ENCODE peak calls at places on chromosomes 3 and 15, in eight cellular contexts. U is astrocyte, Q is neuronal stem cell, K is HCT116, N is colonic mucosa, Y is HepG2, I is IMR-90, R is mammary epithelial cell. L is an unnamed sample.

GRCh38 chr3:88235102-88235501 is 85.3 kb downstream of the C3orf38 start:
- DNase-seq in I (no peak), R (peak; percentile 19), Y (no peak), U (peak; percentile 63), N (no peak), Q (no peak), K (no peak), L (no peak)

GRCh38 chr3:5082658-5083030 is 39.4 kb upstream of the ARL8B start:
- DNase-seq in R (no peak), K (no peak), I (no peak), Q (no peak), N (no peak), Y (no peak), U (no peak), L (no peak)

GRCh38 chr15:92118162-92118935 is 264.8 kb downstream of the SLCO3A1 start:
- DNase-seq in Y (no peak), K (no peak), I (peak; percentile 39), R (peak; percentile 32), Q (no peak), U (peak; percentile 45), N (no peak), L (peak; percentile 51)

GRCh38 chr15:80969316-80969715 is 20.3 kb downstream of the MESD start:
- DNase-seq in K (no peak), Q (no peak), Y (no peak), I (no peak), N (no peak), R (no peak), U (no peak), L (no peak)

GRCh38 chr3:151268267-151269235 is 9.8 kb downstream of the P2RY14 start:
- DNase-seq in K (no peak), I (peak; percentile 28), U (no peak), Q (no peak), N (no peak), Y (no peak), R (no peak), L (no peak)

GRCh38 chr15:48800811-48801460 is 9.9 kb downstream of the CEP152 start:
- DNase-seq in K (no peak), R (peak; percentile 7), N (no peak), Q (no peak), I (peak; percentile 43), U (no peak), Y (peak; percentile 26), L (no peak)

GRCh38 chr3:130111185-130111864 is 29.7 kb downstream of the ALG1L2 start:
- DNase-seq in I (peak; percentile 97), Y (peak; percentile 93), R (peak; percentile 98), K (peak; percentile 93), Q (peak; percentile 97), U (peak; percentile 90), N (peak; percentile 100), L (peak; percentile 100)

GRCh38 chr15:65795663-65796201 is 3.6 kb upstream of the DENND4A start:
- DNase-seq in K (no peak), R (no peak), N (no peak), U (no peak), I (no peak), Y (no peak), Q (no peak), L (no peak)

GRCh38 chr15:68209735-68210408 is 4.7 kb upstream of the CALML4 start:
- DNase-seq in U (no peak), R (no peak), N (no peak), K (no peak), I (no peak), Y (no peak), Q (no peak), L (peak; percentile 71)

GRCh38 chr3:107845355-107846281 is 245.2 kb downstream of the CD47 start:
- DNase-seq in U (no peak), Q (no peak), K (no peak), N (no peak), Y (no peak), R (peak; percentile 9), I (peak; percentile 21), L (no peak)

GRCh38 chr3:120013481-120013880 is 80.8 kb downstream of the GSK3B start:
- DNase-seq in Q (no peak), I (peak; percentile 19), R (no peak), N (no peak), K (no peak), U (peak; percentile 51), Y (no peak), L (no peak)

GRCh38 chr15:94266000-94266399 is 34.6 kb downstream of the MCTP2 start:
- DNase-seq in Q (no peak), I (peak; percentile 11), N (no peak), R (no peak), K (no peak), Y (peak; percentile 10), U (no peak), L (no peak)

GRCh38 chr3:160485931-160486330 is 36.3 kb upstream of the TRIM59 start:
- DNase-seq in R (no peak), Q (no peak), I (no peak), Y (no peak), K (no peak), N (no peak), U (no peak), L (peak; percentile 44)

GRCh38 chr3:152365766-152366593 is 97.3 kb downstream of the MBNL1 start:
- DNase-seq in U (peak; percentile 59), N (no peak), K (no peak), I (peak; percentile 59), Q (no peak), R (peak; percentile 51), Y (no peak), L (no peak)

GRCh38 chr3:190531406-190531805 is 17.5 kb downstream of the IL1RAP start:
- DNase-seq in Q (no peak), R (peak; percentile 73), N (no peak), Y (no peak), U (peak; percentile 34), I (peak; percentile 32), K (no peak), L (no peak)

GRCh38 chr15:67947254-67948039 is 106.7 kb upstream of the PIAS1 start:
- DNase-seq in I (no peak), K (no peak), Q (no peak), R (no peak), U (no peak), Y (peak; percentile 37), N (no peak), L (no peak)

GRCh38 chr3:195410546-195410945 is 32.3 kb downstream of the ACAP2 start:
- DNase-seq in Y (no peak), Q (no peak), R (no peak), K (no peak), U (no peak), N (no peak), I (no peak), L (no peak)

GRCh38 chr3:64489361-64490044 is 198.3 kb downstream of the ADAMTS9 start:
- DNase-seq in R (peak; percentile 2), U (peak; percentile 3), I (no peak), N (peak; percentile 65), Y (no peak), K (no peak), Q (peak; percentile 73), L (no peak)

GRCh38 chr3:113231391-113231790 is 20.0 kb downstream of the BOC start:
- DNase-seq in I (peak; percentile 85), K (no peak), Y (no peak), Q (no peak), R (peak; percentile 83), N (no peak), U (peak; percentile 91), L (no peak)

GRCh38 chr15:84659904-84660781 is 2.1 kb upstream of the NMB start:
- DNase-seq in N (no peak), U (no peak), K (no peak), Q (no peak), R (no peak), I (no peak), Y (no peak), L (no peak)

GRCh38 chr3:190017575-190018288 is 103.0 kb downstream of the P3H2 start:
- DNase-seq in I (peak; percentile 84), Q (no peak), U (peak; percentile 71), R (peak; percentile 70), K (peak; percentile 31), N (peak; percentile 48), Y (no peak), L (no peak)

GRCh38 chr3:43063114-43063513 is 42.8 kb downstream of the POMGNT2 start:
- DNase-seq in R (no peak), K (no peak), U (no peak), Q (no peak), Y (no peak), N (no peak), I (no peak), L (no peak)

GRCh38 chr15:101127503-101128076 is 124.3 kb downstream of the CHSY1 start:
- DNase-seq in K (peak; percentile 15), U (peak; percentile 98), R (peak; percentile 37), I (peak; percentile 98), N (peak; percentile 68), Y (peak; percentile 24), Q (no peak), L (peak; percentile 84)

DNA sequence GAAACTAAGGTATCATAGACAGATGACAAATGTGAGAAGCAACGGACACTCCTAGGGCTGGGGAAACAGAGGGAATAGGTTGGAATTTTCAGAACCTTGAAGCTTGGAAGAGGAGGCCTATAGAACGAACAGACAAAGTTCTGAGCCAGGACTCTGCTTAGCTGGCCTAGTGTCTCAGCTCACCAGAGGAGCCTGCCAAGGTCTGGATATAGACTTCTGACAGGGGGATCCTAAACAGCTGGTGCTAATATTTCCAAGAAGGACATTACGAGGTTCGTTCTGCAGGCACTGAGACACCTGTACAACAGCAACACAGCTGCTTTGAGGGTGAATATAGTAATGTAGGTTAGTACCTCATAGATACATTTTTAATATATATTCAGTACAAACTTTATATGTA is 266.3 kb downstream of the CHL1 start:
- DNase-seq in I (no peak), U (no peak), R (no peak), K (no peak), Q (no peak), Y (no peak), N (no peak), L (no peak)
- H3K9ac ChIP-seq in I (no peak overlapping the region), U (no peak overlapping the region), R (no peak overlapping the region), K (no peak overlapping the region), Q (no peak overlapping the region), Y (no peak overlapping the region), N (no peak overlapping the region), L (no peak overlapping the region)

GRCh38 chr15:25053000-25053815 is 98.4 kb downstream of the SNRPN start:
- DNase-seq in U (no peak), R (no peak), Q (no peak), Y (no peak), K (no peak), N (peak; percentile 7), I (no peak), L (no peak)
- H3K9me3 ChIP-seq in U (peaks cover 89% of the 10 kb centered on the region), R (peaks cover 89% of the 10 kb centered on the region), Q (peaks cover 88% of the 10 kb centered on the region), Y (peaks cover 100% of the 10 kb centered on the region), K (no peaks in the 10 kb centered on the region), N (peaks cover 8% of the 10 kb centered on the region), I (peaks cover 93% of the 10 kb centered on the region), L (peaks cover 84% of the 10 kb centered on the region)

DNA sequence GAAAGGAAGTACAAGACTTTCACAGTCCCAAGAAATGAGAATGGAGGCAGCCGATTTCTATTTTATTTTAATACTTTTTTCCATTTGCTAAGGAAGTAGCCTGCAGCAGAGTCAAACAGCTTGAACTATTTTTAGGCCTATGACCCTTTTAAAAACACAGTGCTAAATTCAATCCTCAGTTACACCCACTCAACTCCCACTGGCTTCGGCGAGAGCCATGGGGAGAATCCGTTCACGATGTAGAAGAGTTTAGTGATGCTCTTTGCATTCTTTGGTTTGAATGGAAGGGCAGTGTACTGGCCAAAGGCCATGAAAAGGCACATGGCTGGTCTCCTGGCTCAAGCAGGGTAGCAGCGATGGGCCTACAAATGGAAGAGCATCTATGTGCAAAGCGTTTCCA is 343.5 kb downstream of the FOXP1 start:
- DNase-seq in R (no peak), N (no peak), K (no peak), Q (no peak), Y (no peak), I (no peak), U (no peak), L (no peak)
- H3K9ac ChIP-seq in R (no peak overlapping the region), N (no peak overlapping the region), K (no peak overlapping the region), Q (no peak overlapping the region), Y (no peak overlapping the region), I (no peak overlapping the region), U (no peak overlapping the region), L (no peak overlapping the region)

GRCh38 chr3:185678027-185678426 is 91.9 kb downstream of the SENP2 start:
- DNase-seq in N (no peak), R (no peak), K (no peak), I (no peak), Y (no peak), U (no peak), Q (no peak), L (no peak)
- H3K9me3 ChIP-seq in N (no peaks in the 10 kb centered on the region), R (no peaks in the 10 kb centered on the region), K (no peaks in the 10 kb centered on the region), I (no peaks in the 10 kb centered on the region), Y (no peaks in the 10 kb centered on the region), U (no peaks in the 10 kb centered on the region), Q (no peaks in the 10 kb centered on the region), L (peaks cover 3% of the 10 kb centered on the region)

L was measured in Karpas-422.